ENCODE peak calls at places on chromosomes 1 and 21, in five cellular contexts. G is PC-9; Z is heart left ventricle; R is bronchial epithelial cell; M is CD8-positive, alpha-beta T cell. O is an unnamed sample.

GRCh38 chr1:205246426-205247119 is 18.8 kb downstream of the TMCC2 start:
- DNase-seq in G (no peak), Z (no peak), R (no peak), M (no peak), O (no peak)

GRCh38 chr1:199448641-199449040 is 578.9 kb upstream of the NR5A2 start:
- DNase-seq in G (no peak), Z (no peak), R (no peak), M (no peak), O (no peak)

GRCh38 chr1:30852026-30852425 is 56.5 kb downstream of the SDC3 start:
- DNase-seq in G (no peak), Z (peak; percentile 84), R (peak; percentile 24), M (no peak), O (no peak)

GRCh38 chr1:109786531-109787021 is 22.9 kb upstream of the EPS8L3 start:
- DNase-seq in G (peak; percentile 74), Z (no peak), R (peak; percentile 61), M (no peak), O (no peak)

GRCh38 chr1:51728611-51729155 is 111.8 kb downstream of the OSBPL9 start:
- DNase-seq in G (no peak), Z (no peak), R (peak; percentile 29), M (no peak), O (no peak)

GRCh38 chr21:44450999-44451398 is 4.3 kb upstream of the LRRC3 start:
- DNase-seq in G (no peak), Z (no peak), R (no peak), M (no peak), O (no peak)

GRCh38 chr1:102970496-102971078 is 137.7 kb downstream of the COL11A1 start:
- DNase-seq in G (peak; percentile 11), Z (no peak), R (peak; percentile 55), M (no peak), O (no peak)

GRCh38 chr1:53172751-53173498 is 23.7 kb upstream of the CPT2 start:
- DNase-seq in G (no peak), Z (no peak), R (no peak), M (no peak), O (no peak)

GRCh38 chr1:45828841-45829240 is 25.4 kb downstream of the MAST2 start:
- DNase-seq in G (no peak), Z (no peak), R (no peak), M (no peak), O (no peak)

GRCh38 chr1:231279683-231280082 is 38.7 kb downstream of the GNPAT start:
- DNase-seq in G (no peak), Z (no peak), R (no peak), M (no peak), O (no peak)

GRCh38 chr1:33379631-33380354 is 51.1 kb downstream of the PHC2 start:
- DNase-seq in G (no peak), Z (no peak), R (peak; percentile 19), M (no peak), O (no peak)

GRCh38 chr1:236471096-236471495 is 52.7 kb upstream of the LGALS8 start:
- DNase-seq in G (no peak), Z (no peak), R (no peak), M (no peak), O (no peak)

GRCh38 chr1:9413143-9413876 is 120.6 kb downstream of the SPSB1 start:
- DNase-seq in G (peak; percentile 78), Z (peak; percentile 56), R (peak; percentile 61), M (no peak), O (peak; percentile 25)

GRCh38 chr1:222844108-222844779 is 29.4 kb downstream of the DISP1 start:
- DNase-seq in G (no peak), Z (no peak), R (peak; percentile 53), M (no peak), O (no peak)

GRCh38 chr1:248622491-248623106 is 12.3 kb downstream of the OR2T11 start:
- DNase-seq in G (no peak), Z (no peak), R (peak; percentile 28), M (no peak), O (no peak)

GRCh38 chr1:182249201-182249676 is 142.4 kb downstream of the GLUL start:
- DNase-seq in G (peak; percentile 7), Z (no peak), R (peak; percentile 44), M (no peak), O (no peak)

GRCh38 chr1:220962031-220962751 is 82.9 kb downstream of the HLX start:
- DNase-seq in G (no peak), Z (no peak), R (peak; percentile 79), M (no peak), O (no peak)

GRCh38 chr1:10745886-10746455 is 50.5 kb downstream of the CASZ1 start:
- DNase-seq in G (no peak), Z (no peak), R (no peak), M (no peak), O (no peak)